ENCODE peak calls at places on chromosomes 4 and X, in six cellular contexts. N, X, S, Q, J and M are unnamed samples.

GRCh38 chr4:153075836-153076235 is 128.4 kb upstream of the TRIM2 start:
- DNase-seq in N (no peak), X (no peak), S (no peak), Q (no peak), J (no peak), M (no peak)

GRCh38 chr4:74598611-74599325 is 153.8 kb downstream of the AREG start:
- DNase-seq in N (no peak), X (no peak), S (no peak), Q (no peak), J (no peak), M (no peak)

GRCh38 chrX:66728818-66729271 is 90.0 kb upstream of the EDA2R start:
- DNase-seq in N (peak; percentile 76), X (peak; percentile 72), S (peak; percentile 71), Q (peak; percentile 52), J (peak; percentile 37), M (peak; percentile 7)

GRCh38 chr4:80454040-80454439 is 118.5 kb downstream of the CFAP299 start:
- DNase-seq in N (no peak), X (no peak), S (peak; percentile 5), Q (no peak), J (no peak), M (no peak)

GRCh38 chr4:126264839-126265238 is 950.1 kb downstream of the FAT4 start:
- DNase-seq in N (peak; percentile 73), X (no peak), S (peak; percentile 73), Q (no peak), J (no peak), M (no peak)

GRCh38 chr4:152045781-152046571 is 285.2 kb upstream of the GATB start:
- DNase-seq in N (no peak), X (peak; percentile 86), S (peak; percentile 20), Q (peak; percentile 66), J (no peak), M (no peak)

GRCh38 chrX:125205918-125206665 is 113.6 kb upstream of the TEX13C start:
- DNase-seq in N (no peak), X (peak; percentile 41), S (no peak), Q (peak; percentile 17), J (no peak), M (no peak)

GRCh38 chr4:3041192-3042142 is 32.9 kb downstream of the HTT-AS start:
- DNase-seq in N (peak; percentile 11), X (no peak), S (peak; percentile 71), Q (peak; percentile 79), J (peak; percentile 9), M (no peak)

GRCh38 chrX:100995469-100995868 is 26.0 kb downstream of the ARL13A start:
- DNase-seq in N (peak; percentile 78), X (peak; percentile 11), S (peak; percentile 73), Q (no peak), J (peak; percentile 44), M (no peak)

GRCh38 chrX:10922158-10922557 is 189.0 kb upstream of the HCCS start:
- DNase-seq in N (peak; percentile 80), X (peak; percentile 48), S (peak; percentile 90), Q (no peak), J (peak; percentile 75), M (no peak)

GRCh38 chrX:145609951-145610511 is 207.6 kb upstream of the SLITRK2 start:
- DNase-seq in N (peak; percentile 12), X (no peak), S (peak; percentile 81), Q (no peak), J (no peak), M (no peak)

GRCh38 chrX:150870487-150871340 is 27.8 kb downstream of the CD99L2 start:
- DNase-seq in N (peak; percentile 28), X (no peak), S (no peak), Q (no peak), J (no peak), M (no peak)

GRCh38 chrX:46642145-46642544 is 68.6 kb downstream of the CHST7 start:
- DNase-seq in N (peak; percentile 57), X (peak; percentile 12), S (no peak), Q (no peak), J (no peak), M (no peak)

GRCh38 chrX:30689116-30689515 is 35.9 kb downstream of the GK start:
- DNase-seq in N (no peak), X (no peak), S (no peak), Q (no peak), J (no peak), M (no peak)

GRCh38 chr4:14096406-14096965 is 469.0 kb upstream of the BOD1L1 start:
- DNase-seq in N (peak; percentile 74), X (no peak), S (peak; percentile 90), Q (no peak), J (no peak), M (no peak)